ENCODE peak calls at places on chromosome 9, in five cellular contexts. One of them, this sample, is unnamed.

GRCh38 chr9:122816163-122816867 is 12.1 kb downstream of the PDCL start:
- DNase-seq in endothelial cell of umbilical vein: peak; percentile 98
- DNase-seq in HCT116: no peak
- DNase-seq in osteoblast: no peak
- DNase-seq in H9: no peak
- DNase-seq in this sample: no peak

GRCh38 chr9:134923466-134923865 is 5.8 kb upstream of the FCN1 start:
- DNase-seq in endothelial cell of umbilical vein: no peak
- DNase-seq in HCT116: no peak
- DNase-seq in osteoblast: no peak
- DNase-seq in H9: no peak
- DNase-seq in this sample: no peak

GRCh38 chr9:137217276-137218211 is 4.5 kb downstream of the RNF208 start:
- DNase-seq in endothelial cell of umbilical vein: no peak
- DNase-seq in HCT116: peak; percentile 53
- DNase-seq in osteoblast: no peak
- DNase-seq in H9: peak; percentile 89
- DNase-seq in this sample: no peak

GRCh38 chr9:136234597-136234996 is 11.0 kb downstream of the QSOX2 start:
- DNase-seq in endothelial cell of umbilical vein: no peak
- DNase-seq in HCT116: no peak
- DNase-seq in osteoblast: no peak
- DNase-seq in H9: no peak
- DNase-seq in this sample: no peak

GRCh38 chr9:87270241-87271234 is 227.1 kb upstream of the DAPK1 start:
- DNase-seq in endothelial cell of umbilical vein: peak; percentile 70
- DNase-seq in HCT116: no peak
- DNase-seq in osteoblast: peak; percentile 52
- DNase-seq in H9: no peak
- DNase-seq in this sample: peak; percentile 47

GRCh38 chr9:18137815-18138214 is 336.1 kb upstream of the ADAMTSL1 start:
- DNase-seq in endothelial cell of umbilical vein: no peak
- DNase-seq in HCT116: no peak
- DNase-seq in osteoblast: no peak
- DNase-seq in H9: no peak
- DNase-seq in this sample: no peak

GRCh38 chr9:133986061-133986460 is 6.1 kb downstream of the VAV2 start:
- DNase-seq in endothelial cell of umbilical vein: no peak
- DNase-seq in HCT116: no peak
- DNase-seq in osteoblast: peak; percentile 80
- DNase-seq in H9: no peak
- DNase-seq in this sample: no peak

GRCh38 chr9:130128251-130128650 is 44.0 kb upstream of the NCS1 start:
- DNase-seq in endothelial cell of umbilical vein: no peak
- DNase-seq in HCT116: no peak
- DNase-seq in osteoblast: no peak
- DNase-seq in H9: no peak
- DNase-seq in this sample: no peak

GRCh38 chr9:131398204-131398603 is 4.3 kb downstream of the PRRC2B start:
- DNase-seq in endothelial cell of umbilical vein: peak; percentile 49
- DNase-seq in HCT116: no peak
- DNase-seq in osteoblast: no peak
- DNase-seq in H9: no peak
- DNase-seq in this sample: peak; percentile 64

GRCh38 chr9:100309992-100310391 is 42.8 kb downstream of the TEX10 start:
- DNase-seq in endothelial cell of umbilical vein: no peak
- DNase-seq in HCT116: no peak
- DNase-seq in osteoblast: no peak
- DNase-seq in H9: no peak
- DNase-seq in this sample: peak; percentile 52

GRCh38 chr9:37410969-37411785 is 11.3 kb upstream of the GRHPR start:
- DNase-seq in endothelial cell of umbilical vein: no peak
- DNase-seq in HCT116: no peak
- DNase-seq in osteoblast: no peak
- DNase-seq in H9: peak; percentile 74
- DNase-seq in this sample: no peak

GRCh38 chr9:22813520-22813919 is 366.9 kb downstream of the DMRTA1 start:
- DNase-seq in endothelial cell of umbilical vein: peak; percentile 37
- DNase-seq in HCT116: no peak
- DNase-seq in osteoblast: peak; percentile 47
- DNase-seq in H9: no peak
- DNase-seq in this sample: peak; percentile 3

GRCh38 chr9:18390393-18390792 is 83.6 kb upstream of the ADAMTSL1 start:
- DNase-seq in endothelial cell of umbilical vein: no peak
- DNase-seq in HCT116: no peak
- DNase-seq in osteoblast: no peak
- DNase-seq in H9: no peak
- DNase-seq in this sample: no peak

GRCh38 chr9:93254806-93255519 is 71.0 kb downstream of the WNK2 start:
- DNase-seq in endothelial cell of umbilical vein: no peak
- DNase-seq in HCT116: no peak
- DNase-seq in osteoblast: peak; percentile 81
- DNase-seq in H9: peak; percentile 26
- DNase-seq in this sample: no peak

GRCh38 chr9:2338770-2339169 is 282.8 kb upstream of the VLDLR start:
- DNase-seq in endothelial cell of umbilical vein: no peak
- DNase-seq in HCT116: no peak
- DNase-seq in osteoblast: no peak
- DNase-seq in H9: no peak
- DNase-seq in this sample: no peak

GRCh38 chr9:90107021-90107771 is 502.4 kb downstream of the GADD45G start:
- DNase-seq in endothelial cell of umbilical vein: no peak
- DNase-seq in HCT116: no peak
- DNase-seq in osteoblast: no peak
- DNase-seq in H9: no peak
- DNase-seq in this sample: peak; percentile 39

GRCh38 chr9:134206317-134207300 is 42.2 kb upstream of the RNU6ATAC start:
- DNase-seq in endothelial cell of umbilical vein: no peak
- DNase-seq in HCT116: no peak
- DNase-seq in osteoblast: peak; percentile 65
- DNase-seq in H9: no peak
- DNase-seq in this sample: no peak

GRCh38 chr9:29332789-29333188 is 1759.5 kb upstream of the C9orf72 start:
- DNase-seq in endothelial cell of umbilical vein: no peak
- DNase-seq in HCT116: peak; percentile 66
- DNase-seq in osteoblast: no peak
- DNase-seq in H9: no peak
- DNase-seq in this sample: peak; percentile 41

GRCh38 chr9:88313364-88314220 is 74.7 kb upstream of the SPIN1 start:
- DNase-seq in endothelial cell of umbilical vein: no peak
- DNase-seq in HCT116: no peak
- DNase-seq in osteoblast: peak; percentile 64
- DNase-seq in H9: peak; percentile 70
- DNase-seq in this sample: no peak

GRCh38 chr9:115058684-115059315 is 59.2 kb downstream of the TNC start:
- DNase-seq in endothelial cell of umbilical vein: no peak
- DNase-seq in HCT116: no peak
- DNase-seq in osteoblast: peak; percentile 85
- DNase-seq in H9: no peak
- DNase-seq in this sample: peak; percentile 82

GRCh38 chr9:118644066-118644465 is 725.2 kb downstream of the BRINP1 start:
- DNase-seq in endothelial cell of umbilical vein: no peak
- DNase-seq in HCT116: no peak
- DNase-seq in osteoblast: peak; percentile 2
- DNase-seq in H9: no peak
- DNase-seq in this sample: no peak

GRCh38 chr9:102354041-102354440 is 615.6 kb upstream of the GRIN3A start:
- DNase-seq in endothelial cell of umbilical vein: no peak
- DNase-seq in HCT116: no peak
- DNase-seq in osteoblast: no peak
- DNase-seq in H9: no peak
- DNase-seq in this sample: no peak

GRCh38 chr9:27473135-27473534 is 51.0 kb upstream of the IFNK start:
- DNase-seq in endothelial cell of umbilical vein: no peak
- DNase-seq in HCT116: no peak
- DNase-seq in osteoblast: peak; percentile 30
- DNase-seq in H9: no peak
- DNase-seq in this sample: no peak

GRCh38 chr9:19233344-19233743 is 2.9 kb downstream of the DENND4C start:
- DNase-seq in endothelial cell of umbilical vein: no peak
- DNase-seq in HCT116: no peak
- DNase-seq in osteoblast: no peak
- DNase-seq in H9: no peak
- DNase-seq in this sample: no peak

GRCh38 chr9:136947955-136948510 is 3.0 kb downstream of the C8G start:
- DNase-seq in endothelial cell of umbilical vein: no peak
- DNase-seq in HCT116: peak; percentile 35
- DNase-seq in osteoblast: peak; percentile 96
- DNase-seq in H9: peak; percentile 77
- DNase-seq in this sample: no peak

GRCh38 chr9:126507318-126508109 is 106.2 kb upstream of the LMX1B start:
- DNase-seq in endothelial cell of umbilical vein: no peak
- DNase-seq in HCT116: no peak
- DNase-seq in osteoblast: peak; percentile 78
- DNase-seq in H9: no peak
- DNase-seq in this sample: no peak

GRCh38 chr9:110842169-110842568 is 173.6 kb downstream of the MUSK start:
- DNase-seq in endothelial cell of umbilical vein: no peak
- DNase-seq in HCT116: peak; percentile 40
- DNase-seq in osteoblast: no peak
- DNase-seq in H9: peak; percentile 36
- DNase-seq in this sample: peak; percentile 79

GRCh38 chr9:116499986-116500871 is 186.9 kb upstream of the TRIM32 start:
- DNase-seq in endothelial cell of umbilical vein: no peak
- DNase-seq in HCT116: peak; percentile 49
- DNase-seq in osteoblast: peak; percentile 83
- DNase-seq in H9: no peak
- DNase-seq in this sample: peak; percentile 60

GRCh38 chr9:16223074-16223871 is 647.2 kb downstream of the BNC2 start:
- DNase-seq in endothelial cell of umbilical vein: no peak
- DNase-seq in HCT116: no peak
- DNase-seq in osteoblast: no peak
- DNase-seq in H9: no peak
- DNase-seq in this sample: no peak

GRCh38 chr9:83508072-83508471 is 30.1 kb downstream of the FRMD3 start:
- DNase-seq in endothelial cell of umbilical vein: peak; percentile 4
- DNase-seq in HCT116: no peak
- DNase-seq in osteoblast: no peak
- DNase-seq in H9: no peak
- DNase-seq in this sample: no peak

GRCh38 chr9:128242828-128243485 is 32.9 kb downstream of the GOLGA2 start:
- DNase-seq in endothelial cell of umbilical vein: no peak
- DNase-seq in HCT116: no peak
- DNase-seq in osteoblast: peak; percentile 37
- DNase-seq in H9: no peak
- DNase-seq in this sample: no peak
- H3K27ac ChIP-seq in endothelial cell of umbilical vein: no peak overlapping the region
- H3K27ac ChIP-seq in HCT116: no peak overlapping the region
- H3K27ac ChIP-seq in osteoblast: no peak overlapping the region
- H3K27ac ChIP-seq in H9: no peak overlapping the region
- H3K27ac ChIP-seq in this sample: no peak overlapping the region

GRCh38 chr9:35079426-35080341 is at the start of gene FANCG:
- DNase-seq in endothelial cell of umbilical vein: peak; percentile 95
- DNase-seq in HCT116: peak; percentile 80
- DNase-seq in osteoblast: peak; percentile 99
- DNase-seq in H9: peak; percentile 92
- DNase-seq in this sample: peak; percentile 85

GRCh38 chr9:35085078-35085477 is 5.3 kb upstream of the FANCG start:
- DNase-seq in endothelial cell of umbilical vein: no peak
- DNase-seq in HCT116: no peak
- DNase-seq in osteoblast: no peak
- DNase-seq in H9: no peak
- DNase-seq in this sample: no peak
- H3K4me1 ChIP-seq in endothelial cell of umbilical vein: peaks cover 3% of the 10 kb centered on the region
- H3K4me1 ChIP-seq in HCT116: peaks cover 4% of the 10 kb centered on the region
- H3K4me1 ChIP-seq in osteoblast: no peaks in the 10 kb centered on the region
- H3K4me1 ChIP-seq in H9: no peaks in the 10 kb centered on the region
- H3K4me1 ChIP-seq in this sample: no peaks in the 10 kb centered on the region

DNA sequence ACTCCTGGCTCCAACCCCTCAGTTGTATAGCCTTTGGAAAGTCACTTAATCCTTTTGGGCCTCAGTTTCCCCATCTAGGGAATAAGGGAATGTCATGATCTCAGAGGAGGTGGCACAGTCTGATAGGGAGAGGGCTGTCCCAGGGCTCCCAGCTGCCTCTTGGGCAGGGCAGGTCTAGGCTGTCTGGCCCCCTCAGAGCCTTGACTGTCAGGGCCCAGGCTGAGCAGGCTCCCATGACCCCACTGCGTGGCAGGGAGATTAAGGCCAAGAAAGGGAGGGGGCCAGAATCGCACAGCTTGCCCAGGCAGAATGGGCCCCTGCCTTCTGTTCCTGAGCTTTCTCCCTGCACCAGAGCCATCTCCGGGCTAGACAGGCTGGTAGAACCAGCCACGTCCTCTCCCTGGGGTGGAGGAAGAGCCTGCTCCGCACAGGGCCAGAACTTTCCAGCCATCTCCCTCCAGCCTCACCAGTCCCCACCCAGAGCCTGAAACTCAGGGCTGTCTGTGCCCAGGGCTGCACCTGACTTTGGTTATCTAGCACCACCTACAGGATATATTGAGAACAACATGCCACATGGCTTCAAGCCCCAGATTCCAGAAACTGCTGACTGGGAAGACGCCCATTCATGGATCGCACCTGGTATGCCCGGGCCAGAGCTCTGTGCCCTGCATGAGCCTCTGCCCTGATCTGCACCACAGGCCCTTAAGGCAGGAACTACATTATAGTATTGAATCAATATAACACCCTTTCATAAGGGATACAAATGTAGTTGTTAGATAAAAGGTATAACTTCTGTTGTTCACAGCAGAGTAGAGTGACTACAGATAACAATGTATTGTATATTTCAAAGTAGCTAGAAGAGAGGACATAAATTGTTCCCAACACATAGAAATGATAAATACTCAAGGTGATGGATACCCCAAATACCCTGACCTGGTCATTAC is 32.0 kb downstream of the NAIF1 start:
- DNase-seq in endothelial cell of umbilical vein: peak; percentile 84
- DNase-seq in HCT116: peak; percentile 85
- DNase-seq in osteoblast: peak; percentile 94
- DNase-seq in H9: peak; percentile 92
- DNase-seq in this sample: peak; percentile 40
- H3K27ac ChIP-seq in endothelial cell of umbilical vein: no peak overlapping the region
- H3K27ac ChIP-seq in HCT116: no peak overlapping the region
- H3K27ac ChIP-seq in osteoblast: no peak overlapping the region
- H3K27ac ChIP-seq in H9: no peak overlapping the region
- H3K27ac ChIP-seq in this sample: no peak overlapping the region

DNA sequence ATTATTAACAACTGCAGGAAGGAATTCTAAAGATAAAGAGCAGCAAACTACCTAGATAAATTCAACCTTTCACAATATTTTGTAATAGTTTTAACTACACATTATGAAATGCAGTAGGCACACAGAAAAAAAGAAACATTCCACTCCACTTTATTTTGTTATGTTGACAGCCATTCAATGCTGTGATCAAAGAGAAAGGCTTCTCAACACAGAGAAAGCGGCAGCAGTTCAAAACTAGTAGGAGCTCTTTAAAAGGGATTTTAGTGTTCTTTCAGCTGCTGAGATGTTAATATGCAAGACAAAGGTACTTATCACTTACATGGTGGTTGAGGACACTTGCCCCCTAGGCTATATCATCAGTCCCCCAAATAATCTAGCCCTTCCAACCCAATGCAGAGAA is 11.6 kb downstream of the CEMIP2 start:
- DNase-seq in endothelial cell of umbilical vein: no peak
- DNase-seq in HCT116: no peak
- DNase-seq in osteoblast: no peak
- DNase-seq in H9: no peak
- DNase-seq in this sample: no peak
- H3K4me1 ChIP-seq in endothelial cell of umbilical vein: peaks cover 12% of the 10 kb centered on the region
- H3K4me1 ChIP-seq in HCT116: peaks cover 32% of the 10 kb centered on the region
- H3K4me1 ChIP-seq in osteoblast: peaks cover 7% of the 10 kb centered on the region
- H3K4me1 ChIP-seq in H9: peaks cover 21% of the 10 kb centered on the region
- H3K4me1 ChIP-seq in this sample: peaks cover 6% of the 10 kb centered on the region